ENCODE peak calls at places on chromosome 20, in nine cellular contexts. A is ascending aorta, E is fibroblast of pulmonary artery, O is astrocyte of the spinal cord, R is AG04449, F is ovary, Z is OCI-LY7, Y is progenitor cell of endocrine pancreas, V is lower lobe of right lung. B is an unnamed sample.

GRCh38 chr20:61980647-61981583 is 84.8 kb downstream of the TAF4 start:
- DNase-seq in A (no peak), E (peak), O (peak), R (no peak), F (no peak), Z (peak), Y (no peak), V (no peak), B (no peak)

GRCh38 chr20:1467355-1468116 is 887 bp upstream of the NSFL1C start:
- DNase-seq in A (peak), E (no peak), O (no peak), R (no peak), F (no peak), Z (no peak), Y (no peak), V (peak), B (peak)

GRCh38 chr20:20759132-20759531 is 46.7 kb upstream of the RALGAPA2 start:
- DNase-seq in A (no peak), E (no peak), O (no peak), R (no peak), F (no peak), Z (no peak), Y (no peak), V (no peak), B (no peak)

GRCh38 chr20:43829951-43830690 is 84.5 kb upstream of the TOX2 start:
- DNase-seq in A (no peak), E (no peak), O (no peak), R (no peak), F (no peak), Z (no peak), Y (no peak), V (no peak), B (no peak)

GRCh38 chr20:59778615-59779200 is 154.7 kb downstream of the SYCP2 start:
- DNase-seq in A (peak), E (no peak), O (no peak), R (no peak), F (no peak), Z (no peak), Y (no peak), V (no peak), B (peak)

GRCh38 chr20:24665741-24666191 is 196.3 kb downstream of the SYNDIG1 start:
- DNase-seq in A (peak), E (no peak), O (no peak), R (no peak), F (no peak), Z (no peak), Y (no peak), V (no peak), B (no peak)

GRCh38 chr20:33569290-33570094 is 79.6 kb downstream of the CBFA2T2 start:
- DNase-seq in A (no peak), E (no peak), O (no peak), R (no peak), F (no peak), Z (peak), Y (no peak), V (no peak), B (no peak)

GRCh38 chr20:32019156-32019510 is 8.9 kb downstream of the CCM2L start:
- DNase-seq in A (no peak), E (no peak), O (no peak), R (no peak), F (no peak), Z (no peak), Y (peak), V (peak), B (no peak)

GRCh38 chr20:56628873-56629463 is at the start of gene TFAP2C:
- DNase-seq in A (no peak), E (peak), O (peak), R (no peak), F (peak), Z (no peak), Y (peak), V (peak), B (peak)

GRCh38 chr20:45890077-45890996 is 671 bp downstream of the NEURL2 start:
- DNase-seq in A (peak), E (peak), O (peak), R (no peak), F (peak), Z (peak), Y (peak), V (peak), B (peak)

GRCh38 chr20:3751664-3752385 is 15.7 kb downstream of the ADISSP start:
- DNase-seq in A (peak), E (no peak), O (no peak), R (no peak), F (no peak), Z (no peak), Y (no peak), V (peak), B (no peak)

GRCh38 chr20:49697071-49697470 is 16.6 kb downstream of the B4GALT5 start:
- DNase-seq in A (no peak), E (no peak), O (no peak), R (no peak), F (no peak), Z (peak), Y (no peak), V (no peak), B (no peak)

GRCh38 chr20:2697768-2698167 is 5.2 kb downstream of the EBF4 start:
- DNase-seq in A (no peak), E (no peak), O (no peak), R (no peak), F (no peak), Z (no peak), Y (peak), V (no peak), B (no peak)

GRCh38 chr20:12358006-12358654 is 440.4 kb downstream of the BTBD3 start:
- DNase-seq in A (no peak), E (peak), O (no peak), R (no peak), F (no peak), Z (no peak), Y (no peak), V (no peak), B (no peak)

GRCh38 chr20:3843490-3843889 is 3.1 kb upstream of the MAVS start:
- DNase-seq in A (no peak), E (peak), O (peak), R (no peak), F (no peak), Z (no peak), Y (no peak), V (no peak), B (no peak)

GRCh38 chr20:2006452-2007381 is 12.9 kb upstream of the PDYN start:
- DNase-seq in A (no peak), E (peak), O (peak), R (no peak), F (no peak), Z (peak), Y (no peak), V (no peak), B (peak)

GRCh38 chr20:33685328-33686007 is 717 bp downstream of the E2F1 start:
- DNase-seq in A (no peak), E (no peak), O (no peak), R (no peak), F (no peak), Z (peak), Y (peak), V (no peak), B (peak)

GRCh38 chr20:44644384-44645131 is 6.9 kb downstream of the ADA start:
- DNase-seq in A (no peak), E (no peak), O (no peak), R (no peak), F (no peak), Z (peak), Y (no peak), V (no peak), B (no peak)

GRCh38 chr20:1848378-1848777 is 46.8 kb upstream of the SIRPA start:
- DNase-seq in A (no peak), E (no peak), O (no peak), R (no peak), F (no peak), Z (no peak), Y (no peak), V (no peak), B (no peak)

GRCh38 chr20:42938486-42939205 is 251.1 kb downstream of the PTPRT start:
- DNase-seq in A (no peak), E (no peak), O (no peak), R (no peak), F (no peak), Z (no peak), Y (no peak), V (no peak), B (no peak)

GRCh38 chr20:59604770-59605665 is 678 bp downstream of the PHACTR3 start:
- DNase-seq in A (no peak), E (no peak), O (no peak), R (no peak), F (no peak), Z (no peak), Y (peak), V (no peak), B (no peak)

GRCh38 chr20:3749087-3749688 is 16.7 kb downstream of the HSPA12B start:
- DNase-seq in A (no peak), E (no peak), O (no peak), R (no peak), F (no peak), Z (no peak), Y (no peak), V (no peak), B (no peak)

GRCh38 chr20:9573598-9573997 is 59.2 kb downstream of the LAMP5 start:
- DNase-seq in A (no peak), E (no peak), O (no peak), R (no peak), F (no peak), Z (no peak), Y (no peak), V (no peak), B (no peak)

GRCh38 chr20:21027569-21027968 is 78.6 kb downstream of the LINC00237 start:
- DNase-seq in A (no peak), E (no peak), O (no peak), R (no peak), F (no peak), Z (no peak), Y (no peak), V (no peak), B (no peak)

GRCh38 chr20:32437391-32438074 is 79.4 kb downstream of the ASXL1 start:
- DNase-seq in A (no peak), E (no peak), O (no peak), R (no peak), F (no peak), Z (peak), Y (no peak), V (no peak), B (no peak)

GRCh38 chr20:36587388-36588136 is 14.2 kb downstream of the TGIF2 start:
- DNase-seq in A (no peak), E (no peak), O (no peak), R (no peak), F (no peak), Z (no peak), Y (no peak), V (no peak), B (no peak)

GRCh38 chr20:36593347-36593746 is 12.2 kb upstream of the RAB5IF start:
- DNase-seq in A (no peak), E (no peak), O (no peak), R (no peak), F (no peak), Z (no peak), Y (no peak), V (no peak), B (no peak)

GRCh38 chr20:36591281-36591680 is 14.3 kb upstream of the RAB5IF start:
- DNase-seq in A (no peak), E (no peak), O (no peak), R (no peak), F (no peak), Z (no peak), Y (no peak), V (no peak), B (no peak)

DNA sequence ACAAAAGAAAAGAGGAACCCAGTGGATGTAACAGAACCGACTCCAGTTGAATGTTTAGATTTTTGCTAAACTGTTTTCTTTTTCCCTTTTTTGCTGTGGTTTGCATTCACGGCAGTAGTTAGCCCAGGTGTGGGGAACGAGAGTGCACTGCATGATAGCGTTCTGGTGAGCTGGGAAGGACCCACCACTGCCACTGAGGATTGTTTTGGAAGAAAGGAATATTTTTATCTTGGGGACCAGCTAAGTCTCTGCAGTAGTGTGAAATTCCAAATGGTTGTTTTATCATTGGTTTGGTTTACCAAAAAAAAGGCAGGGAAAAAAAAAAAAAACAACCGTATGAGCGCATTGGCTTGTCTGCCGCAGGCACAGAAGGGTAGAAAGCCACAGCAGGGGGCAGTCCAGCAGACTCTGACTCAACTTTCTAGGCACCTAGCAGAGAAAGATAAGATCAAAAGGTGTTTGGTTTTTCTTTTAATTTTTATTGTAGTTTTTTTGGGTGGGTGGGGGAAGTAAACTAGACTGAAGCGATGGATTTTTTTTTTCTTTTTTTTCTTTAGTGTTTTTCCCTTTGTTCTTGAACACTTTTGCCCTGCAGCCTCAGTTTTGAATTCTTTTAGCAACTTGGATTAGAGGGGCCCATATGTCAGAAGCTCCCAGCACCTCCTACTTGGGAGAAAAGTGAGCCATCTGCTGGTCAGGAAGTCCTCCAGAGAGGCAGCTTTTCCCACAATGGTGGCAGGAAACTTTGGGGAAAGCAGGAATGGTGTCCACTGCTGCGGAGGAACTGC is 13.5 kb upstream of the RAB5IF start:
- DNase-seq in A (no peak), E (peak), O (peak), R (no peak), F (no peak), Z (no peak), Y (no peak), V (no peak), B (no peak)
- TF ChIP-seq CTCF in A (peak), E (peak), O (peak), R (peak), F (peak), Z (peak), Y (no peak), V (peak), B (peak)

GRCh38 chr20:63580796-63581461 is 6.9 kb upstream of the HELZ2 start:
- DNase-seq in A (no peak), E (peak), O (peak), R (no peak), F (peak), Z (peak), Y (no peak), V (no peak), B (no peak)
- TF ChIP-seq CTCF in A (no peak), E (peak), O (peak), R (peak), F (no peak), Z (peak), Y (peak), V (peak), B (peak)

DNA sequence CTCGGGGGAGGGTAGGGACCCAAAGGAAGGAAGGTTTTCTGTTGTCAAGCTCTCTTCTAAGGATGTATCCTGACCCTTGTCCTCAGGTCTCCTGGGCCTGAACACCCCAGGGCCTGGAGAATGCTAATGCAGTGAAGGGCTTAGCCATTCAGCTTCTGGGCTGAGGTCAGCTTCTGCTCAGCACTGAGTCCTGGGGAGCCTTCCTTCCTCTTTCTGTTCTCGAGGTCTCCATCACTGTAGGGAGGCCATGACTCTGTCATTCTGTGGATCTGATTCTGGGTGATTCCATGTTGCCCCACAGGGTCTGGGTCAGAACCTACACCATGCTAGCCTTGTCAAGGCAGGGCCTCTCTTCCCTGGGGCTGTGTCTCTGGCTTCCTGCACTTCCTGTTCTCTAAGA is 712.7 kb downstream of the DHX35 start:
- DNase-seq in A (no peak), E (no peak), O (no peak), R (no peak), F (no peak), Z (no peak), Y (no peak), V (no peak), B (no peak)
- TF ChIP-seq CTCF in A (no peak), E (no peak), O (no peak), R (no peak), F (no peak), Z (no peak), Y (no peak), V (no peak), B (no peak)

DNA sequence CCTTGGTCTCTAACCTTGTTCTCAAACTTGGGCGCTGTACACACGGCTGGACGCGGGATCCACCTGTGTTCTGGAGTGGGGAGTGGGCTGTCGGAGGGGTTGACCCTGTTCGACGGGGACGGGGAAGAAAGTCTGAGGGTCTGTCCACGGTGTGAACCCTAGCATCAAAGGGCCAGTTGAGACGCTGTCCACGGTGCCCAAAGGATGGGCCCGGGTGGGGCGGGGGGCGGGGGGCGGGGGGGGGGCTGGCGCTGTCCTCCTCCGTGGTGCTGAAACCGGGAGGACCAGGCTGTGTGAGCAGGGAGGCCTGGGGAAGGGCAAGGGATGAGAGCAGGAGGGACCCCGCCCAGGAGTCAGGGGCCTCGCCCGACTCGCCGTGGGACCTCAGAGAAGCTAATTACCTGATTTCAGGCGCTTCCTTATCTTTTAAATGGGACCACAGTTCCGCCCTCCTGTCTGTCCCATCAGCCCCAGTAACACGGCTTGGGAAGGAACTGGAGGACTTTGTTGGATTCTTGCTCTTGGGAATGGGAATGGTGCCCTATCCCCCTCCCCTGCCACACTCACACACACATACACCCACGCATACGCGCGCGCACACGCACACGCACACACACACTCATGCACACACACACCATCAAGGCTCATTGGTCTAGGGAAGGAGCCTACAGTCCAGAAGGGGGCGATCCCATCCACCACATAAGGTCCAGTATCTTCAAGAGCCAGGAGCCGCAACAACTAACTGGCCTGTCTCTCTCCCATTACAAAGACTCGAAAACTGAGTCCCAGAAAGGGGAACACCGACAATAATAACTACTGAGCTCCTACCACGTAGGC is 1.0 kb upstream of the VSTM2L start:
- DNase-seq in A (no peak), E (peak), O (peak), R (no peak), F (peak), Z (peak), Y (peak), V (no peak), B (no peak)
- TF ChIP-seq CTCF in A (no peak), E (peak), O (peak), R (peak), F (no peak), Z (peak), Y (peak), V (peak), B (peak)

B was measured in type B pancreatic cell.